ENCODE peak calls at places on chromosomes 3 and 15, in nine cellular contexts. One of them, this sample, is unnamed.

GRCh38 chr3:190807719-190808375 is 54.6 kb downstream of the GMNC start:
- ATAC-seq in right cardiac atrium: peak; percentile 90
- ATAC-seq in left lobe of liver: peak; percentile 79
- ATAC-seq in Right ventricle myocardium superior: peak; percentile 92
- ATAC-seq in effector memory CD8-positive, alpha-beta T cell: no peak
- ATAC-seq in left colon: no peak
- ATAC-seq in Right ventricle myocardium inferior: peak; percentile 94
- ATAC-seq in heart right ventricle: peak; percentile 93
- ATAC-seq in activated T-cell treated with anti-CD3 and anti-CD28 coated beads, Interleukin-2, amount 50 U/mL, for 4 hours: no peak
- ATAC-seq in this sample: no peak

GRCh38 chr15:80695911-80696651 is 971 bp downstream of the ABHD17C start:
- ATAC-seq in activated T-cell treated with anti-CD3 and anti-CD28 coated beads, Interleukin-2, amount 50 U/mL, for 4 hours: no peak
- ATAC-seq in Right ventricle myocardium superior: peak; percentile 55
- ATAC-seq in left lobe of liver: peak; percentile 48
- ATAC-seq in right cardiac atrium: peak; percentile 15
- ATAC-seq in left colon: peak; percentile 78
- ATAC-seq in heart right ventricle: peak; percentile 57
- ATAC-seq in Right ventricle myocardium inferior: no peak
- ATAC-seq in effector memory CD8-positive, alpha-beta T cell: peak; percentile 30
- ATAC-seq in this sample: no peak

GRCh38 chr3:71005797-71006321 is 577.7 kb downstream of the FOXP1 start:
- ATAC-seq in left colon: no peak
- ATAC-seq in Right ventricle myocardium superior: peak; percentile 40
- ATAC-seq in activated T-cell treated with anti-CD3 and anti-CD28 coated beads, Interleukin-2, amount 50 U/mL, for 4 hours: no peak
- ATAC-seq in effector memory CD8-positive, alpha-beta T cell: no peak
- ATAC-seq in Right ventricle myocardium inferior: no peak
- ATAC-seq in heart right ventricle: peak; percentile 28
- ATAC-seq in left lobe of liver: no peak
- ATAC-seq in right cardiac atrium: peak; percentile 66
- ATAC-seq in this sample: no peak

GRCh38 chr3:14822875-14823807 is 4.4 kb downstream of the FGD5 start:
- ATAC-seq in heart right ventricle: peak; percentile 54
- ATAC-seq in activated T-cell treated with anti-CD3 and anti-CD28 coated beads, Interleukin-2, amount 50 U/mL, for 4 hours: no peak
- ATAC-seq in Right ventricle myocardium superior: peak; percentile 51
- ATAC-seq in left colon: no peak
- ATAC-seq in effector memory CD8-positive, alpha-beta T cell: no peak
- ATAC-seq in left lobe of liver: peak; percentile 31
- ATAC-seq in Right ventricle myocardium inferior: no peak
- ATAC-seq in right cardiac atrium: peak; percentile 76
- ATAC-seq in this sample: peak; percentile 52

GRCh38 chr15:29403778-29404177 is 134.2 kb upstream of the NSMCE3 start:
- ATAC-seq in heart right ventricle: no peak
- ATAC-seq in Right ventricle myocardium superior: no peak
- ATAC-seq in effector memory CD8-positive, alpha-beta T cell: no peak
- ATAC-seq in right cardiac atrium: peak; percentile 36
- ATAC-seq in Right ventricle myocardium inferior: no peak
- ATAC-seq in left colon: peak; percentile 65
- ATAC-seq in activated T-cell treated with anti-CD3 and anti-CD28 coated beads, Interleukin-2, amount 50 U/mL, for 4 hours: no peak
- ATAC-seq in left lobe of liver: peak; percentile 38
- ATAC-seq in this sample: no peak

GRCh38 chr3:123339302-123339701 is 109.6 kb downstream of the ADCY5 start:
- ATAC-seq in right cardiac atrium: no peak
- ATAC-seq in left colon: no peak
- ATAC-seq in effector memory CD8-positive, alpha-beta T cell: no peak
- ATAC-seq in activated T-cell treated with anti-CD3 and anti-CD28 coated beads, Interleukin-2, amount 50 U/mL, for 4 hours: no peak
- ATAC-seq in left lobe of liver: no peak
- ATAC-seq in Right ventricle myocardium superior: no peak
- ATAC-seq in Right ventricle myocardium inferior: no peak
- ATAC-seq in heart right ventricle: no peak
- ATAC-seq in this sample: no peak

GRCh38 chr3:196227086-196227485 is 10.8 kb downstream of the SLC51A start:
- ATAC-seq in left colon: peak; percentile 4
- ATAC-seq in activated T-cell treated with anti-CD3 and anti-CD28 coated beads, Interleukin-2, amount 50 U/mL, for 4 hours: no peak
- ATAC-seq in Right ventricle myocardium superior: peak; percentile 19
- ATAC-seq in effector memory CD8-positive, alpha-beta T cell: no peak
- ATAC-seq in left lobe of liver: no peak
- ATAC-seq in right cardiac atrium: peak; percentile 16
- ATAC-seq in heart right ventricle: peak; percentile 17
- ATAC-seq in Right ventricle myocardium inferior: no peak
- ATAC-seq in this sample: no peak

GRCh38 chr3:48047841-48048456 is 31.7 kb upstream of the MAP4 start:
- ATAC-seq in Right ventricle myocardium inferior: no peak
- ATAC-seq in activated T-cell treated with anti-CD3 and anti-CD28 coated beads, Interleukin-2, amount 50 U/mL, for 4 hours: no peak
- ATAC-seq in heart right ventricle: no peak
- ATAC-seq in Right ventricle myocardium superior: peak; percentile 8
- ATAC-seq in left lobe of liver: no peak
- ATAC-seq in right cardiac atrium: no peak
- ATAC-seq in effector memory CD8-positive, alpha-beta T cell: no peak
- ATAC-seq in left colon: no peak
- ATAC-seq in this sample: no peak

GRCh38 chr15:34336947-34337556 is 529 bp downstream of the SLC12A6 start:
- ATAC-seq in left colon: peak; percentile 21
- ATAC-seq in heart right ventricle: peak; percentile 39
- ATAC-seq in left lobe of liver: peak; percentile 2
- ATAC-seq in activated T-cell treated with anti-CD3 and anti-CD28 coated beads, Interleukin-2, amount 50 U/mL, for 4 hours: peak; percentile 3
- ATAC-seq in Right ventricle myocardium inferior: peak; percentile 12
- ATAC-seq in effector memory CD8-positive, alpha-beta T cell: peak; percentile 7
- ATAC-seq in right cardiac atrium: no peak
- ATAC-seq in Right ventricle myocardium superior: peak; percentile 42
- ATAC-seq in this sample: peak; percentile 44

GRCh38 chr3:42894693-42895092 is 11.2 kb upstream of the ZNF662 start:
- ATAC-seq in Right ventricle myocardium superior: no peak
- ATAC-seq in right cardiac atrium: no peak
- ATAC-seq in effector memory CD8-positive, alpha-beta T cell: no peak
- ATAC-seq in heart right ventricle: no peak
- ATAC-seq in activated T-cell treated with anti-CD3 and anti-CD28 coated beads, Interleukin-2, amount 50 U/mL, for 4 hours: no peak
- ATAC-seq in left lobe of liver: no peak
- ATAC-seq in Right ventricle myocardium inferior: no peak
- ATAC-seq in left colon: peak; percentile 80
- ATAC-seq in this sample: no peak

GRCh38 chr15:58559904-58560588 is 128.3 kb downstream of the LIPC start:
- ATAC-seq in left lobe of liver: no peak
- ATAC-seq in Right ventricle myocardium inferior: no peak
- ATAC-seq in heart right ventricle: no peak
- ATAC-seq in activated T-cell treated with anti-CD3 and anti-CD28 coated beads, Interleukin-2, amount 50 U/mL, for 4 hours: no peak
- ATAC-seq in right cardiac atrium: peak; percentile 87
- ATAC-seq in effector memory CD8-positive, alpha-beta T cell: no peak
- ATAC-seq in left colon: peak; percentile 92
- ATAC-seq in Right ventricle myocardium superior: no peak
- ATAC-seq in this sample: no peak

GRCh38 chr3:69411331-69411730 is 25.4 kb upstream of the FRMD4B start:
- ATAC-seq in Right ventricle myocardium inferior: no peak
- ATAC-seq in left lobe of liver: no peak
- ATAC-seq in left colon: no peak
- ATAC-seq in effector memory CD8-positive, alpha-beta T cell: no peak
- ATAC-seq in Right ventricle myocardium superior: no peak
- ATAC-seq in activated T-cell treated with anti-CD3 and anti-CD28 coated beads, Interleukin-2, amount 50 U/mL, for 4 hours: no peak
- ATAC-seq in heart right ventricle: no peak
- ATAC-seq in right cardiac atrium: no peak
- ATAC-seq in this sample: no peak

GRCh38 chr15:38069001-38069400 is 134.6 kb downstream of the TMCO5A start:
- ATAC-seq in heart right ventricle: peak; percentile 60
- ATAC-seq in right cardiac atrium: peak; percentile 42
- ATAC-seq in effector memory CD8-positive, alpha-beta T cell: peak; percentile 69
- ATAC-seq in Right ventricle myocardium superior: peak; percentile 46
- ATAC-seq in Right ventricle myocardium inferior: peak; percentile 30
- ATAC-seq in left lobe of liver: no peak
- ATAC-seq in left colon: peak; percentile 52
- ATAC-seq in activated T-cell treated with anti-CD3 and anti-CD28 coated beads, Interleukin-2, amount 50 U/mL, for 4 hours: peak; percentile 83
- ATAC-seq in this sample: peak; percentile 75

GRCh38 chr3:123376451-123377172 is 72.3 kb downstream of the ADCY5 start:
- ATAC-seq in left lobe of liver: no peak
- ATAC-seq in left colon: no peak
- ATAC-seq in effector memory CD8-positive, alpha-beta T cell: no peak
- ATAC-seq in activated T-cell treated with anti-CD3 and anti-CD28 coated beads, Interleukin-2, amount 50 U/mL, for 4 hours: no peak
- ATAC-seq in Right ventricle myocardium inferior: no peak
- ATAC-seq in Right ventricle myocardium superior: no peak
- ATAC-seq in right cardiac atrium: no peak
- ATAC-seq in heart right ventricle: no peak
- ATAC-seq in this sample: no peak

GRCh38 chr15:99509686-99510461 is 55.9 kb upstream of the MEF2A start:
- ATAC-seq in Right ventricle myocardium inferior: no peak
- ATAC-seq in heart right ventricle: no peak
- ATAC-seq in left colon: no peak
- ATAC-seq in Right ventricle myocardium superior: no peak
- ATAC-seq in right cardiac atrium: no peak
- ATAC-seq in activated T-cell treated with anti-CD3 and anti-CD28 coated beads, Interleukin-2, amount 50 U/mL, for 4 hours: no peak
- ATAC-seq in effector memory CD8-positive, alpha-beta T cell: no peak
- ATAC-seq in left lobe of liver: no peak
- ATAC-seq in this sample: no peak

GRCh38 chr3:126034481-126035361 is 49.2 kb downstream of the SLC41A3 start:
- ATAC-seq in right cardiac atrium: no peak
- ATAC-seq in heart right ventricle: no peak
- ATAC-seq in activated T-cell treated with anti-CD3 and anti-CD28 coated beads, Interleukin-2, amount 50 U/mL, for 4 hours: peak; percentile 28
- ATAC-seq in left lobe of liver: no peak
- ATAC-seq in effector memory CD8-positive, alpha-beta T cell: no peak
- ATAC-seq in left colon: no peak
- ATAC-seq in Right ventricle myocardium inferior: no peak
- ATAC-seq in Right ventricle myocardium superior: no peak
- ATAC-seq in this sample: no peak

GRCh38 chr3:16916840-16917239 is 32.1 kb downstream of the PLCL2 start:
- ATAC-seq in heart right ventricle: peak; percentile 90
- ATAC-seq in Right ventricle myocardium superior: peak; percentile 63
- ATAC-seq in left colon: peak; percentile 36
- ATAC-seq in right cardiac atrium: peak; percentile 96
- ATAC-seq in left lobe of liver: peak; percentile 30
- ATAC-seq in Right ventricle myocardium inferior: peak; percentile 40
- ATAC-seq in activated T-cell treated with anti-CD3 and anti-CD28 coated beads, Interleukin-2, amount 50 U/mL, for 4 hours: peak; percentile 38
- ATAC-seq in effector memory CD8-positive, alpha-beta T cell: no peak
- ATAC-seq in this sample: no peak

This sample was measured in stimulated activated memory B cell treated with anti-CD40 and anti-IgM and Interleukin-4, amounts not matched to agents 10 μg/mL and 1 μg/mL and 100 μg/mL, for 72 hours.